ENCODE peak calls at places on chromosomes 7 and 10, in seven cellular contexts. G is neural progenitor cell, P is stomach, J is spleen, A is psoas muscle, R is GM23248, V is cardiac muscle cell. M is an unnamed sample.
A peak's percentile ranks its signal among the peaks of the same experiment; 100 is the strongest.

GRCh38 chr10:111598433-111599059 is 521.7 kb downstream of the ADRA2A start:
- DNase-seq in R (peak; percentile 79), J (no peak), G (peak; percentile 81), V (peak; percentile 61), P (peak; percentile 32), A (peak; percentile 6), M (no peak)

GRCh38 chr10:2604891-2605290 is 462.5 kb upstream of the PFKP start:
- DNase-seq in V (no peak), G (no peak), A (no peak), R (no peak), P (no peak), J (no peak), M (no peak)

GRCh38 chr10:84825330-84825729 is 496.9 kb downstream of the CCSER2 start:
- DNase-seq in G (no peak), R (peak; percentile 57), J (no peak), A (no peak), P (no peak), V (peak; percentile 3), M (no peak)

GRCh38 chr7:139482662-139483466 is 609 bp downstream of the KLRG2 start:
- DNase-seq in G (peak; percentile 70), V (peak; percentile 42), P (no peak), A (no peak), R (peak; percentile 57), J (no peak), M (peak; percentile 69)

GRCh38 chr7:75056476-75056875 is 17.1 kb downstream of the RCC1L start:
- DNase-seq in A (no peak), J (no peak), P (no peak), G (no peak), V (peak; percentile 86), R (peak; percentile 95), M (no peak)

GRCh38 chr7:75696263-75697037 is 42.3 kb downstream of the HIP1 start:
- DNase-seq in V (no peak), R (no peak), G (no peak), A (no peak), J (peak; percentile 14), P (no peak), M (peak; percentile 66)

GRCh38 chr10:116477989-116478615 is 50.5 kb downstream of the PNLIPRP3 start:
- DNase-seq in J (no peak), V (no peak), A (no peak), R (no peak), P (no peak), G (no peak), M (no peak)

GRCh38 chr10:76732306-76732705 is 905.3 kb downstream of the KCNMA1 start:
- DNase-seq in P (no peak), R (no peak), A (no peak), J (no peak), G (no peak), V (no peak), M (no peak)

GRCh38 chr10:76192151-76192550 is 760.7 kb downstream of the LRMDA start:
- DNase-seq in R (no peak), J (no peak), P (no peak), G (no peak), A (no peak), V (no peak), M (no peak)

GRCh38 chr10:53839437-53840039 is 961.5 kb downstream of the PCDH15 start:
- DNase-seq in P (no peak), R (peak; percentile 49), J (no peak), V (peak; percentile 48), A (no peak), G (peak; percentile 18), M (no peak)

GRCh38 chr7:12974451-12975166 is 287.2 kb downstream of the ARL4A start:
- DNase-seq in J (no peak), G (no peak), A (no peak), P (no peak), R (no peak), V (no peak), M (no peak)

GRCh38 chr7:158850390-158851174 is 5.8 kb upstream of the DYNC2I1 start:
- DNase-seq in R (no peak), J (no peak), V (no peak), A (no peak), P (no peak), G (no peak), M (no peak)

GRCh38 chr10:91307489-91307888 is 87.0 kb downstream of the PCGF5 start:
- DNase-seq in G (no peak), R (no peak), A (no peak), J (no peak), V (no peak), P (no peak), M (no peak)

GRCh38 chr10:124451227-124451807 is 1.5 kb upstream of the NKX1-2 start:
- DNase-seq in R (no peak), P (no peak), G (peak; percentile 51), A (no peak), J (no peak), V (no peak), M (no peak)

GRCh38 chr10:12327476-12327875 is 21.9 kb upstream of the CAMK1D start:
- DNase-seq in G (no peak), V (no peak), P (no peak), A (no peak), R (no peak), J (no peak), M (no peak)

GRCh38 chr7:32957326-32958045 is at the start of gene FKBP9:
- DNase-seq in V (peak; percentile 94), R (peak; percentile 95), P (peak; percentile 93), J (peak; percentile 92), A (peak; percentile 95), G (peak; percentile 86), M (peak; percentile 96)

GRCh38 chr10:95513941-95514392 is 47.2 kb downstream of the SORBS1 start:
- DNase-seq in V (peak; percentile 43), A (peak; percentile 51), P (peak; percentile 65), G (no peak), R (peak; percentile 88), J (no peak), M (no peak)

GRCh38 chr10:129525408-129525807 is 58.4 kb downstream of the MGMT start:
- DNase-seq in G (no peak), P (no peak), V (peak; percentile 75), J (no peak), R (peak; percentile 84), A (no peak), M (no peak)

DNA sequence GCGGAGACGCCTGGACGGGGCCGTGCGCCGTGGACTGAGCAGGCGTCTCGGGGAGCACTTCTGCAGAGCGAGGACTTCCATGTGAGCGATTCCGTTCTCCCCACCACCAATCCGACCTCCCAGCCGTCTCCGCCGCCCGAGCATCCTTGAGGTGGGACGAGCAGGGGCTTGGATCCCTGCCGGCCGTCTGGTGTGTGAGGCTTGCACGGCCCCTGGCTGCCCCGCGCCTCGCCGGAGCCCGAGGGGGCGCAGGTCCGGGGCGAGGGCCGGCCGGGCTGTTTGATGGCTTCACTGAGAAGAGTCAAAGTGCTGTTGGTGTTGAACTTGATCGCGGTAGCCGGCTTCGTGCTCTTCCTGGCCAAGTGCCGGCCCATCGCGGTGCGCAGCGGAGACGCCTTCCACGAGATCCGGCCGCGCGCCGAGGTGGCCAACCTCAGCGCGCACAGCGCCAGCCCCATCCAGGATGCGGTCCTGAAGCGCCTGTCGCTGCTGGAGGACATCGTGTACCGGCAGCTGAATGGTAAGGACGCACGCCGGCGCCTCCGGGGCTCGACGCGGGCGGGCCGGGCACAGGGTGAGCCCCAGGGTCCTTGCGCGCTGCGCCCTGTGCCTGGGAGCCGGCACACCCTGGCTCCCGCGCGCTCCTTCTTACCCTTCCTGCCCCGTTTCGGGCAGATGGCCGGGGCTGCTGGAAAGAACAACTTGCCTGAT is 732 bp downstream of the GALNT17 start:
- DNase-seq in R (peak; percentile 12), V (peak; percentile 3), P (no peak), J (no peak), A (peak; percentile 13), G (peak; percentile 66), M (no peak)
- H3K4me3 ChIP-seq in R (no peak overlapping the region), V (peak overlapping the region; percentile 75), P (peak overlapping the region; percentile 48), J (peak overlapping the region; percentile 46), A (peak overlapping the region; percentile 68), G (peak overlapping the region; percentile 91), M (peak overlapping the region; percentile 48)

GRCh38 chr7:72040641-72041040 is 371.5 kb downstream of the CALN1 start:
- DNase-seq in V (no peak), J (no peak), G (no peak), A (no peak), R (no peak), P (no peak), M (no peak)
- H3K4me1 ChIP-seq in V (no peaks in the 10 kb centered on the region), J (no peaks in the 10 kb centered on the region), G (no peaks in the 10 kb centered on the region), A (no peaks in the 10 kb centered on the region), R (no peaks in the 10 kb centered on the region), P (no peaks in the 10 kb centered on the region), M (no peaks in the 10 kb centered on the region)

GRCh38 chr7:120949393-120949799 is 1.2 kb upstream of the ING3 start:
- DNase-seq in G (no peak), J (no peak), P (no peak), V (no peak), A (no peak), R (peak; percentile 7), M (no peak)

GRCh38 chr7:120951309-120951706 is 731 bp downstream of the ING3 start:
- DNase-seq in A (no peak), R (no peak), J (no peak), P (no peak), G (no peak), V (no peak), M (no peak)

GRCh38 chr7:120950539-120951308 is at the start of gene ING3:
- DNase-seq in R (peak; percentile 100), A (peak; percentile 95), J (peak; percentile 99), P (peak; percentile 97), G (peak; percentile 99), V (peak; percentile 99), M (peak; percentile 97)

GRCh38 chr7:120950026-120950538 is 495 bp upstream of the ING3 start:
- DNase-seq in P (no peak), A (no peak), J (no peak), G (no peak), V (no peak), R (no peak), M (no peak)

DNA sequence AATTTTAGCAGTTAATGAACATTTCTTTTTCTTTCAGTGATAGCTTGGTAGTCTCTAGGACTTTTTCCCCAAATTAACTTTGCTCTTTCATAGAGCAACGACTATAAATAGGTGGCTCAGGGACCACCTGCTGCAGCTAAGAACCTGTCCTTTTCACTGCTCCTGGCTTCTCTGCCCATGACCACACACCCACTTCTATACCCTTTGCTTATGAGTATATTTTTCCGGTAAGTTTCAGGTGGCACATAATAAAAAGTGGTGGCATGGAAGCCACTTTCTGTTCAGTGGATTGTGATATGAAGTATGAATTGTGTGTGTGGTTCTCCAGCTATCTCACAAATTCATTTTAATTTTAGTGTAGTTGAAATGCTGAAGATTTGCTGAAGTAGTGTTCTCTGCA is 1.2 kb downstream of the ING3 start:
- DNase-seq in J (no peak), P (no peak), R (no peak), G (peak; percentile 8), V (no peak), A (no peak), M (no peak)
- H3K4me3 ChIP-seq in J (peak overlapping the region; percentile 57), P (peak overlapping the region; percentile 61), R (peak overlapping the region; percentile 81), G (peak overlapping the region; percentile 85), V (peak overlapping the region; percentile 56), A (peak overlapping the region; percentile 73), M (peak overlapping the region; percentile 75)

DNA sequence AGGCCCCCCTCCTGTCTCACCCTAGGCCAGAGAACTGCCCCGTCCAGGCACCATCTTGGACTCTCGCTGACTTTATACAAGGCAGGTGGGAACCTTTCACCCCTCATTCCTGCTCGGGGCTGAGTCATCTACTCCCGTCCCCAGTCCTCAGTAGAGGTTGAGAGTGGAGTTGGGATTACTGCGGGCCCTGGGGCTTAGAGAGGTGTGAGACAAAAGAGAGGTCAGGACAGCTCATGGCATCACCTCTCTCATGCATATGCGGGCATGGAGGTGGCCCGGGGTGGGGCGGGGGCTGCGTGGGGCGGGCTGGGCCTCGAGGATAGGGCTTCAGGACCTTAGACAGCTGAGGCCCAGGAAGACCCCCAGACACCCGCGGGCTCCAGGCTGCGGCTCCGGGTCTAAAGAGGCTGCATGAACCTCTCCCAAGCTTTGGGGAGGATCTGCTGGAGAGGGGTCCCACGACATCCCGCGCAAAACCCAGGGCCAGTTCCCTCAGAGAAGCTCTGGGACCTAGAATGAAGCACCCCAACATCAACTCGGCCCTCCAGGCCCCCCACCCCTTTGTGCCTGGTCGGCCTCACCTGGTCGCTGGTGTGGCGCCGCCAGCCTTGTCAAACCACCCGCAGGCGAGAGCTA is 319 bp downstream of the PDZD7 start:
- DNase-seq in A (no peak), P (no peak), V (no peak), J (no peak), G (peak; percentile 60), R (no peak), M (no peak)
- H3K4me1 ChIP-seq in A (peaks cover 16% of the 10 kb centered on the region), P (peaks cover 34% of the 10 kb centered on the region), V (peaks cover 27% of the 10 kb centered on the region), J (peaks cover 9% of the 10 kb centered on the region), G (peaks cover 47% of the 10 kb centered on the region), R (peaks cover 12% of the 10 kb centered on the region), M (peaks cover 13% of the 10 kb centered on the region)